ENCODE peak calls at places on chromosomes 11 and 22, in six cellular contexts. Q is Right ventricle myocardium inferior; D is activated CD8-positive, alpha-beta T cell treated with anti-CD3 and anti-CD28 coated beads, Interleukin-2, amount 10 ng/mL, durations not matched to agents 7 days and 5 days; L is naive thymus-derived CD8-positive, alpha-beta T cell; Y is left lung; P is stimulated activated naive CD8-positive, alpha-beta T cell treated with anti-CD3 and anti-CD28 coated beads, Interleukin-15, Interleukin-2, amounts not matched to agents 100 U/mL and 50 U/mL, for 24 hours. G is an unnamed sample.

GRCh38 chr11:69911310-69912160 is 92.3 kb upstream of the FGF3 start:
- ATAC-seq in Q (no peak), D (no peak), L (no peak), Y (no peak), P (no peak), G (no peak)

GRCh38 chr11:78292109-78292803 is 103.5 kb downstream of the USP35 start:
- ATAC-seq in Q (no peak), D (peak), L (no peak), Y (peak), P (peak), G (no peak)

GRCh38 chr11:91967018-91967715 is 257.5 kb upstream of the FAT3 start:
- ATAC-seq in Q (no peak), D (no peak), L (no peak), Y (no peak), P (no peak), G (no peak)

GRCh38 chr22:44665115-44665514 is 36.9 kb upstream of the PRR5 start:
- ATAC-seq in Q (peak), D (no peak), L (no peak), Y (peak), P (no peak), G (no peak)

GRCh38 chr11:33557201-33557600 is 143.4 kb downstream of the C11orf91 start:
- ATAC-seq in Q (no peak), D (no peak), L (no peak), Y (no peak), P (no peak), G (no peak)

GRCh38 chr22:20192293-20192971 is 41.6 kb upstream of the CCDC188 start:
- ATAC-seq in Q (no peak), D (no peak), L (no peak), Y (no peak), P (no peak), G (no peak)

GRCh38 chr11:5125221-5125620 is 12.9 kb downstream of the OR52A5 start:
- ATAC-seq in Q (no peak), D (no peak), L (no peak), Y (no peak), P (no peak), G (no peak)

GRCh38 chr22:41157083-41157482 is 48.0 kb upstream of the L3MBTL2 start:
- ATAC-seq in Q (no peak), D (no peak), L (no peak), Y (no peak), P (no peak), G (no peak)

GRCh38 chr11:120565436-120566155 is 54.0 kb downstream of the GRIK4 start:
- ATAC-seq in Q (no peak), D (no peak), L (no peak), Y (no peak), P (peak), G (no peak)

GRCh38 chr11:121439337-121439736 is 12.8 kb upstream of the SORL1 start:
- ATAC-seq in Q (no peak), D (no peak), L (no peak), Y (no peak), P (no peak), G (no peak)

G was measured in stimulated activated memory B cell treated with anti-CD40 and anti-IgM and Interleukin-4, amounts not matched to agents 10 μg/mL and 1 μg/mL and 100 μg/mL, for 72 hours.